ENCODE peak calls at places on chromosomes 1 and 21, in ten cellular contexts. G, P, Y, H, B, Q, F, T, R and L are unnamed samples.
A peak's percentile ranks its signal among the peaks of the same experiment; 100 is the strongest.

GRCh38 chr21:34915364-34915834 is 133.7 kb downstream of the RUNX1 start:
- DNase-seq in G (no peak), P (peak; percentile 80), Y (no peak), H (no peak), B (no peak), Q (no peak), F (no peak), T (peak; percentile 13), R (no peak), L (no peak)

GRCh38 chr1:20830378-20830777 is 43.3 kb upstream of the HP1BP3 start:
- DNase-seq in G (no peak), P (no peak), Y (no peak), H (no peak), B (no peak), Q (no peak), F (no peak), T (no peak), R (no peak), L (no peak)

GRCh38 chr1:164562947-164563346 is 4.0 kb downstream of the PBX1 start:
- DNase-seq in G (no peak), P (no peak), Y (no peak), H (no peak), B (no peak), Q (no peak), F (no peak), T (no peak), R (no peak), L (no peak)

GRCh38 chr1:111052246-111052645 is 87.6 kb downstream of the DRAM2 start:
- DNase-seq in G (no peak), P (peak; percentile 5), Y (no peak), H (no peak), B (no peak), Q (no peak), F (no peak), T (peak; percentile 3), R (no peak), L (no peak)

GRCh38 chr1:84538599-84538998 is 32.2 kb upstream of the GNG5 start:
- DNase-seq in G (no peak), P (no peak), Y (no peak), H (no peak), B (no peak), Q (no peak), F (no peak), T (no peak), R (peak; percentile 14), L (no peak)

GRCh38 chr1:36089393-36090121 is 865 bp downstream of the ADPRS start:
- DNase-seq in G (no peak), P (no peak), Y (peak; percentile 59), H (peak; percentile 40), B (no peak), Q (no peak), F (no peak), T (peak; percentile 69), R (peak; percentile 62), L (no peak)

GRCh38 chr1:62429581-62429980 is 7.3 kb upstream of the USP1 start:
- DNase-seq in G (no peak), P (no peak), Y (no peak), H (no peak), B (no peak), Q (no peak), F (no peak), T (no peak), R (no peak), L (no peak)

GRCh38 chr1:19643602-19644419 is at the start of gene NBL1:
- DNase-seq in G (no peak), P (peak; percentile 36), Y (peak; percentile 80), H (peak; percentile 75), B (peak; percentile 87), Q (no peak), F (no peak), T (peak; percentile 83), R (peak; percentile 52), L (peak; percentile 89)

GRCh38 chr1:79262745-79263258 is 256.3 kb upstream of the ADGRL4 start:
- DNase-seq in G (no peak), P (no peak), Y (no peak), H (no peak), B (no peak), Q (no peak), F (no peak), T (peak; percentile 2), R (no peak), L (no peak)

DNA sequence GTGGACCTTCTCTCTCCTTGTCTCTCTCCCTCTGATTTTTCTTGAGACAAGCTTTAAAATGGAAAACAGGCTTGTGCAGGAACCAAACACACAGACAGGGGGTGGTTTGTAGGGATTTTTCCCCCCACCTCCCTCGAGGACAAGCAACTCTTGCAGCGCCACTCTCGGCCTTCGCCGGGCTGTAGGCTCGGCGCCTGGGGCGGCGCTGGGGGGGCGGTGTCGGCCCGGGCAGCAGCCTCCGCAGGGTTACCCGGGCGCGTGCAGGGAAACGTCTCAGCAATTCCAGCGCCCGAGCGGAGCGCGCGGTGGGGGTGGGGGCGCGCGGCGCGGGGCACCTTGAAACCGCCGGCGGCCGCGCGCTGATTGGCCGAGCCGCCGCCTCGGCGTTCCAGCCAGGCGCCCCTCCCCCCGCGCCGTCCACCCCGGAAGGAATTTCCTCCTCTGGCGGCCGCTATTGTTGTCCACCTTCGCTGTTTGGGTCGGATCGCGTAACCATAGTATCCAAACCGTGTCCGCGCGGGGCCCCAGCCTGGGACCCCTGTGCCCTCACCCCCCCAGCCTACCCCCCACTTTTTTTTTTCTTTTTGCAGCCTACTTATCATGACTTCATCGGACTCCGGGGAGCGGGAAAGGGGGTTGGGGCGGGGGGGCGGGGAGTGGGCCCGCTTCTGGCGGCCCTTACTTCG is 59.8 kb upstream of the ACOT11 start:
- DNase-seq in G (peak; percentile 92), P (peak; percentile 88), Y (peak; percentile 97), H (peak; percentile 87), B (peak; percentile 96), Q (peak; percentile 92), F (peak; percentile 93), T (peak; percentile 96), R (peak; percentile 88), L (peak; percentile 90)
- TF ChIP-seq CTCF in G (peak; percentile 20), P (peak; percentile 37), Y (peak; percentile 22), H (no peak), B (no peak), Q (no peak), F (no peak), T (no peak), R (no peak), L (no peak)

DNA sequence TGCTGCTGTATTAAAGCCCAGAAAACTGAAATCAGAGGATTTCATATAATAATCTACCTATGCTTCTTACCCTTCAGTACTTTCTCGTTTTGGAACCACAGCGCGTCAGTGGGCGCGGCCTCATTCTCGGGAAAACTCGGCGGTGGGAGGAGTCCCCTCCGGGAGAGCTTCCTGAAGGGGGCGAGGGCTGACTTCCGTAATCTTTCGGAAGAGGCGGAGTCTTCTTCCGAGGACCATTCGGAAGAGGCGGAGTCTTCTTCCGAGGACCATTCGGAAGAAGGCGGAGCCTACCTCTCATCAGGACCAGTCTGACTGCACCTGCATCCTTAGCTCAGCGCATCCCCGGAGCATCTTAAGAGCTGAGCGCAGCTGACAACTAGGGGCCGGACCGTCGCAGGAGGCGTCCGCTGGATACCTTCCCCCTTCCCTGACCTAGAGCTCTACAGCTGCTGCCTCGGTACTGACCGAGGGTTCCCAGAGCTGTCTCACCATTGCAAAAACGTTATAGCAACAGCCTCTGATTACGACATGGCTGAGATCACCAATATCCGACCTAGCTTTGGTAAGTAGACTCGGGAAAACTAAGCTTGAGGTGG is at the start of gene SYT11:
- DNase-seq in G (peak; percentile 94), P (peak; percentile 94), Y (peak; percentile 98), H (peak; percentile 96), B (peak; percentile 96), Q (peak; percentile 91), F (peak; percentile 82), T (peak; percentile 97), R (peak; percentile 98), L (peak; percentile 94)
- TF ChIP-seq CTCF in G (no peak), P (peak; percentile 23), Y (no peak), H (no peak), B (no peak), Q (no peak), F (no peak), T (no peak), R (no peak), L (no peak)

GRCh38 chr1:201792534-201793305 is 36.2 kb upstream of the IPO9 start:
- DNase-seq in G (peak; percentile 76), P (peak; percentile 82), Y (peak; percentile 88), H (peak; percentile 82), B (no peak), Q (peak; percentile 80), F (peak; percentile 73), T (peak; percentile 93), R (peak; percentile 69), L (peak; percentile 82)

GRCh38 chr1:201793306-201793925 is 35.5 kb upstream of the IPO9 start:
- DNase-seq in G (no peak), P (no peak), Y (no peak), H (no peak), B (no peak), Q (no peak), F (no peak), T (no peak), R (no peak), L (no peak)

GRCh38 chr1:201791051-201791774 is 37.7 kb upstream of the IPO9 start:
- DNase-seq in G (no peak), P (no peak), Y (no peak), H (no peak), B (no peak), Q (no peak), F (no peak), T (peak; percentile 65), R (no peak), L (no peak)

GRCh38 chr1:201791775-201792166 is 37.2 kb upstream of the IPO9 start:
- DNase-seq in G (no peak), P (peak; percentile 37), Y (peak; percentile 14), H (no peak), B (peak; percentile 75), Q (no peak), F (no peak), T (peak; percentile 85), R (no peak), L (no peak)

DNA sequence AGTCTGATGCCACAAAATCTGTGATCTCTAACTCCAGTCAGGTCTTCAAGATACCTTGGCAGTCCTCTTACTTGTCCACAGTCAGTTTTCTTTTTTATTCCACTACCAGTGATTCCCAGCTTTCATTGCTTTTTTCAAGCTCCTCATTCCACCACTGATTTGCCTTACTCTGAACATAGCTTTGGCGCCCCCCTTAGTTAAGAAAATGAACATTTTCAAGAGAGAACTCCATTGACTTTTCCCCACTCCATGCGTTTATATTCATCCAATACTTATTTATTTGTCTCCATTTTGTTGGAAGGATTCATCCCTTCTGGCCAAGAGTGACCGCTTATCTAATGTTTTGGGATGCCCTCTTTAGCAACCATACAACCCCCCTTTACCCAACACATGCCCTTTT is 33.9 kb upstream of the IPO9 start:
- DNase-seq in G (no peak), P (peak; percentile 36), Y (peak; percentile 51), H (no peak), B (no peak), Q (no peak), F (no peak), T (peak; percentile 63), R (no peak), L (no peak)
- TF ChIP-seq CTCF in G (peak; percentile 54), P (peak; percentile 76), Y (peak; percentile 45), H (peak; percentile 17), B (peak; percentile 36), Q (no peak), F (peak; percentile 43), T (peak; percentile 51), R (no peak), L (peak; percentile 20)

DNA sequence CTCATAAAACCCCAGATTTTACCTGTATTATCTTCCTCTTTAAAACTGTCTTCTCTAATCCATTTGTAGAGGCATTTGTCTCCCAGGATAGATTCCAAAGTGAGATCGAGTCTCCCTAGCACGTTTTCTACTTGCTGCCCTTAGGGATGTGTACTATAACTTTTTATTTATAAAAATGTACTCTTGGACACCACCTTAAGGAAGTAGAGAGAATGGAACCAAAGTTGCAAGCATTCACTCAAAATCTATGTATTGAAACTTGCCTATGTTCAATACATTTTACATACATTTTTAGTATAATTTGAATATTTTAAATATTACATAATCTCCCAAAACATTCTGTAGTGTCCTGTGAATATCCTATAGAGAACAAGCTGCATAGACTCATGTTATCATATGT is 842 bp upstream of the SPRR2A start:
- DNase-seq in G (no peak), P (no peak), Y (no peak), H (no peak), B (no peak), Q (no peak), F (no peak), T (no peak), R (no peak), L (no peak)
- TF ChIP-seq CTCF in G (no peak), P (no peak), Y (no peak), H (no peak), B (no peak), Q (no peak), F (no peak), T (no peak), R (no peak), L (no peak)